ENCODE peak calls at places on chromosomes 12 and 14, in ten cellular contexts. One of them, this sample, is unnamed.

GRCh38 chr14:32565256-32565655 is 236.2 kb downstream of the AKAP6 start:
- DNase-seq in astrocyte of the spinal cord: peak; percentile 3
- DNase-seq in stimulated activated CD8-positive, alpha-beta memory T cell treated with anti-CD3 and anti-CD28 coated beads, Interleukin-2, amount 100 ng/mL, for 1 hour: no peak
- DNase-seq in activated gamma-delta T cell treated with anti-CD3 and anti-CD28 coated beads, Interleukin-2, amount 50 U/mL, for 16 hours: no peak
- DNase-seq in NCI-H69: peak; percentile 45
- DNase-seq in prostate gland: no peak
- DNase-seq in T47D: no peak
- DNase-seq in NCI-H1417: peak; percentile 76
- DNase-seq in aorta: no peak
- DNase-seq in MCF 10A: no peak
- DNase-seq in this sample: no peak

GRCh38 chr14:49950275-49951250 is 57.7 kb downstream of the ARF6 start:
- DNase-seq in prostate gland: peak; percentile 96
- DNase-seq in NCI-H1417: peak; percentile 82
- DNase-seq in aorta: no peak
- DNase-seq in astrocyte of the spinal cord: no peak
- DNase-seq in stimulated activated CD8-positive, alpha-beta memory T cell treated with anti-CD3 and anti-CD28 coated beads, Interleukin-2, amount 100 ng/mL, for 1 hour: no peak
- DNase-seq in NCI-H69: peak; percentile 99
- DNase-seq in activated gamma-delta T cell treated with anti-CD3 and anti-CD28 coated beads, Interleukin-2, amount 50 U/mL, for 16 hours: no peak
- DNase-seq in MCF 10A: peak; percentile 97
- DNase-seq in T47D: peak; percentile 99
- DNase-seq in this sample: peak; percentile 85

GRCh38 chr12:115404761-115405470 is 720.9 kb upstream of the TBX3 start:
- DNase-seq in activated gamma-delta T cell treated with anti-CD3 and anti-CD28 coated beads, Interleukin-2, amount 50 U/mL, for 16 hours: no peak
- DNase-seq in NCI-H1417: no peak
- DNase-seq in T47D: peak; percentile 40
- DNase-seq in prostate gland: no peak
- DNase-seq in stimulated activated CD8-positive, alpha-beta memory T cell treated with anti-CD3 and anti-CD28 coated beads, Interleukin-2, amount 100 ng/mL, for 1 hour: no peak
- DNase-seq in NCI-H69: no peak
- DNase-seq in aorta: no peak
- DNase-seq in MCF 10A: peak; percentile 17
- DNase-seq in astrocyte of the spinal cord: peak; percentile 81
- DNase-seq in this sample: no peak

GRCh38 chr12:14249368-14249767 is 116.1 kb upstream of the ATF7IP start:
- DNase-seq in prostate gland: no peak
- DNase-seq in T47D: no peak
- DNase-seq in MCF 10A: no peak
- DNase-seq in NCI-H69: no peak
- DNase-seq in astrocyte of the spinal cord: no peak
- DNase-seq in stimulated activated CD8-positive, alpha-beta memory T cell treated with anti-CD3 and anti-CD28 coated beads, Interleukin-2, amount 100 ng/mL, for 1 hour: no peak
- DNase-seq in activated gamma-delta T cell treated with anti-CD3 and anti-CD28 coated beads, Interleukin-2, amount 50 U/mL, for 16 hours: no peak
- DNase-seq in aorta: no peak
- DNase-seq in NCI-H1417: no peak
- DNase-seq in this sample: no peak

GRCh38 chr14:97407701-97408407 is 610.7 kb downstream of the VRK1 start:
- DNase-seq in T47D: no peak
- DNase-seq in NCI-H1417: no peak
- DNase-seq in activated gamma-delta T cell treated with anti-CD3 and anti-CD28 coated beads, Interleukin-2, amount 50 U/mL, for 16 hours: no peak
- DNase-seq in aorta: no peak
- DNase-seq in prostate gland: no peak
- DNase-seq in NCI-H69: no peak
- DNase-seq in stimulated activated CD8-positive, alpha-beta memory T cell treated with anti-CD3 and anti-CD28 coated beads, Interleukin-2, amount 100 ng/mL, for 1 hour: no peak
- DNase-seq in MCF 10A: no peak
- DNase-seq in astrocyte of the spinal cord: no peak
- DNase-seq in this sample: no peak

GRCh38 chr12:104958009-104958945 is at the start of gene SLC41A2:
- DNase-seq in astrocyte of the spinal cord: peak; percentile 88
- DNase-seq in prostate gland: peak; percentile 46
- DNase-seq in aorta: peak; percentile 92
- DNase-seq in activated gamma-delta T cell treated with anti-CD3 and anti-CD28 coated beads, Interleukin-2, amount 50 U/mL, for 16 hours: peak; percentile 65
- DNase-seq in stimulated activated CD8-positive, alpha-beta memory T cell treated with anti-CD3 and anti-CD28 coated beads, Interleukin-2, amount 100 ng/mL, for 1 hour: peak; percentile 47
- DNase-seq in T47D: peak; percentile 97
- DNase-seq in NCI-H1417: peak; percentile 89
- DNase-seq in MCF 10A: peak; percentile 95
- DNase-seq in NCI-H69: peak; percentile 85
- DNase-seq in this sample: peak; percentile 90

GRCh38 chr12:88308825-88309224 is 166.7 kb downstream of the TMTC3 start:
- DNase-seq in NCI-H1417: no peak
- DNase-seq in NCI-H69: no peak
- DNase-seq in activated gamma-delta T cell treated with anti-CD3 and anti-CD28 coated beads, Interleukin-2, amount 50 U/mL, for 16 hours: no peak
- DNase-seq in stimulated activated CD8-positive, alpha-beta memory T cell treated with anti-CD3 and anti-CD28 coated beads, Interleukin-2, amount 100 ng/mL, for 1 hour: no peak
- DNase-seq in astrocyte of the spinal cord: peak; percentile 90
- DNase-seq in MCF 10A: peak; percentile 63
- DNase-seq in aorta: no peak
- DNase-seq in prostate gland: no peak
- DNase-seq in T47D: no peak
- DNase-seq in this sample: no peak

GRCh38 chr12:131862994-131863710 is 31.3 kb upstream of the ULK1 start:
- DNase-seq in astrocyte of the spinal cord: peak; percentile 33
- DNase-seq in stimulated activated CD8-positive, alpha-beta memory T cell treated with anti-CD3 and anti-CD28 coated beads, Interleukin-2, amount 100 ng/mL, for 1 hour: no peak
- DNase-seq in NCI-H1417: no peak
- DNase-seq in T47D: no peak
- DNase-seq in activated gamma-delta T cell treated with anti-CD3 and anti-CD28 coated beads, Interleukin-2, amount 50 U/mL, for 16 hours: no peak
- DNase-seq in NCI-H69: peak; percentile 16
- DNase-seq in MCF 10A: peak; percentile 55
- DNase-seq in prostate gland: no peak
- DNase-seq in aorta: no peak
- DNase-seq in this sample: no peak

GRCh38 chr12:57477710-57478681 is 1.7 kb downstream of the ARHGAP9 start:
- DNase-seq in MCF 10A: peak; percentile 40
- DNase-seq in astrocyte of the spinal cord: no peak
- DNase-seq in aorta: peak; percentile 73
- DNase-seq in prostate gland: no peak
- DNase-seq in NCI-H1417: no peak
- DNase-seq in NCI-H69: no peak
- DNase-seq in activated gamma-delta T cell treated with anti-CD3 and anti-CD28 coated beads, Interleukin-2, amount 50 U/mL, for 16 hours: no peak
- DNase-seq in stimulated activated CD8-positive, alpha-beta memory T cell treated with anti-CD3 and anti-CD28 coated beads, Interleukin-2, amount 100 ng/mL, for 1 hour: no peak
- DNase-seq in T47D: no peak
- DNase-seq in this sample: no peak

GRCh38 chr14:76456200-76456599 is 80.3 kb downstream of the ESRRB start:
- DNase-seq in astrocyte of the spinal cord: no peak
- DNase-seq in stimulated activated CD8-positive, alpha-beta memory T cell treated with anti-CD3 and anti-CD28 coated beads, Interleukin-2, amount 100 ng/mL, for 1 hour: no peak
- DNase-seq in T47D: peak; percentile 60
- DNase-seq in prostate gland: no peak
- DNase-seq in aorta: no peak
- DNase-seq in MCF 10A: peak; percentile 62
- DNase-seq in activated gamma-delta T cell treated with anti-CD3 and anti-CD28 coated beads, Interleukin-2, amount 50 U/mL, for 16 hours: no peak
- DNase-seq in NCI-H69: peak; percentile 84
- DNase-seq in NCI-H1417: peak; percentile 63
- DNase-seq in this sample: peak; percentile 20

GRCh38 chr14:101103321-101103901 is 199.9 kb upstream of the RTL1 start:
- DNase-seq in T47D: no peak
- DNase-seq in prostate gland: no peak
- DNase-seq in astrocyte of the spinal cord: no peak
- DNase-seq in MCF 10A: no peak
- DNase-seq in NCI-H69: no peak
- DNase-seq in aorta: peak; percentile 58
- DNase-seq in activated gamma-delta T cell treated with anti-CD3 and anti-CD28 coated beads, Interleukin-2, amount 50 U/mL, for 16 hours: no peak
- DNase-seq in stimulated activated CD8-positive, alpha-beta memory T cell treated with anti-CD3 and anti-CD28 coated beads, Interleukin-2, amount 100 ng/mL, for 1 hour: no peak
- DNase-seq in NCI-H1417: no peak
- DNase-seq in this sample: no peak

GRCh38 chr14:74429221-74429691 is 3.2 kb upstream of the SYNDIG1L start:
- DNase-seq in NCI-H1417: no peak
- DNase-seq in prostate gland: no peak
- DNase-seq in T47D: no peak
- DNase-seq in stimulated activated CD8-positive, alpha-beta memory T cell treated with anti-CD3 and anti-CD28 coated beads, Interleukin-2, amount 100 ng/mL, for 1 hour: no peak
- DNase-seq in astrocyte of the spinal cord: no peak
- DNase-seq in activated gamma-delta T cell treated with anti-CD3 and anti-CD28 coated beads, Interleukin-2, amount 50 U/mL, for 16 hours: no peak
- DNase-seq in aorta: no peak
- DNase-seq in NCI-H69: no peak
- DNase-seq in MCF 10A: no peak
- DNase-seq in this sample: no peak

GRCh38 chr14:29930283-29930682 is 2.6 kb upstream of the PRKD1 start:
- DNase-seq in T47D: no peak
- DNase-seq in MCF 10A: peak; percentile 64
- DNase-seq in aorta: no peak
- DNase-seq in astrocyte of the spinal cord: peak; percentile 42
- DNase-seq in stimulated activated CD8-positive, alpha-beta memory T cell treated with anti-CD3 and anti-CD28 coated beads, Interleukin-2, amount 100 ng/mL, for 1 hour: no peak
- DNase-seq in prostate gland: no peak
- DNase-seq in activated gamma-delta T cell treated with anti-CD3 and anti-CD28 coated beads, Interleukin-2, amount 50 U/mL, for 16 hours: no peak
- DNase-seq in NCI-H1417: no peak
- DNase-seq in NCI-H69: no peak
- DNase-seq in this sample: no peak

GRCh38 chr12:9971158-9971557 is at the start of gene CLEC12A:
- DNase-seq in astrocyte of the spinal cord: no peak
- DNase-seq in aorta: no peak
- DNase-seq in NCI-H69: no peak
- DNase-seq in NCI-H1417: no peak
- DNase-seq in activated gamma-delta T cell treated with anti-CD3 and anti-CD28 coated beads, Interleukin-2, amount 50 U/mL, for 16 hours: no peak
- DNase-seq in prostate gland: no peak
- DNase-seq in MCF 10A: no peak
- DNase-seq in stimulated activated CD8-positive, alpha-beta memory T cell treated with anti-CD3 and anti-CD28 coated beads, Interleukin-2, amount 100 ng/mL, for 1 hour: no peak
- DNase-seq in T47D: no peak
- DNase-seq in this sample: no peak

GRCh38 chr12:75954749-75955148 is 76.8 kb downstream of the PHLDA1 start:
- DNase-seq in MCF 10A: no peak
- DNase-seq in T47D: no peak
- DNase-seq in prostate gland: no peak
- DNase-seq in NCI-H1417: no peak
- DNase-seq in activated gamma-delta T cell treated with anti-CD3 and anti-CD28 coated beads, Interleukin-2, amount 50 U/mL, for 16 hours: no peak
- DNase-seq in astrocyte of the spinal cord: no peak
- DNase-seq in NCI-H69: no peak
- DNase-seq in aorta: no peak
- DNase-seq in stimulated activated CD8-positive, alpha-beta memory T cell treated with anti-CD3 and anti-CD28 coated beads, Interleukin-2, amount 100 ng/mL, for 1 hour: no peak
- DNase-seq in this sample: no peak

GRCh38 chr12:65156366-65156831 is 13.0 kb upstream of the LEMD3 start:
- DNase-seq in NCI-H1417: no peak
- DNase-seq in astrocyte of the spinal cord: no peak
- DNase-seq in T47D: no peak
- DNase-seq in NCI-H69: peak; percentile 8
- DNase-seq in MCF 10A: no peak
- DNase-seq in aorta: no peak
- DNase-seq in stimulated activated CD8-positive, alpha-beta memory T cell treated with anti-CD3 and anti-CD28 coated beads, Interleukin-2, amount 100 ng/mL, for 1 hour: no peak
- DNase-seq in prostate gland: no peak
- DNase-seq in activated gamma-delta T cell treated with anti-CD3 and anti-CD28 coated beads, Interleukin-2, amount 50 U/mL, for 16 hours: no peak
- DNase-seq in this sample: no peak

GRCh38 chr14:50403433-50403832 is 6.8 kb upstream of the CDKL1 start:
- DNase-seq in T47D: no peak
- DNase-seq in astrocyte of the spinal cord: peak; percentile 33
- DNase-seq in NCI-H1417: no peak
- DNase-seq in MCF 10A: no peak
- DNase-seq in activated gamma-delta T cell treated with anti-CD3 and anti-CD28 coated beads, Interleukin-2, amount 50 U/mL, for 16 hours: no peak
- DNase-seq in NCI-H69: peak; percentile 61
- DNase-seq in prostate gland: no peak
- DNase-seq in stimulated activated CD8-positive, alpha-beta memory T cell treated with anti-CD3 and anti-CD28 coated beads, Interleukin-2, amount 100 ng/mL, for 1 hour: no peak
- DNase-seq in aorta: no peak
- DNase-seq in this sample: no peak

GRCh38 chr12:108332791-108333382 is 6.2 kb downstream of the CMKLR1 start:
- DNase-seq in NCI-H69: no peak
- DNase-seq in MCF 10A: peak; percentile 79
- DNase-seq in prostate gland: no peak
- DNase-seq in activated gamma-delta T cell treated with anti-CD3 and anti-CD28 coated beads, Interleukin-2, amount 50 U/mL, for 16 hours: no peak
- DNase-seq in NCI-H1417: no peak
- DNase-seq in T47D: no peak
- DNase-seq in aorta: no peak
- DNase-seq in astrocyte of the spinal cord: peak; percentile 14
- DNase-seq in stimulated activated CD8-positive, alpha-beta memory T cell treated with anti-CD3 and anti-CD28 coated beads, Interleukin-2, amount 100 ng/mL, for 1 hour: no peak
- DNase-seq in this sample: peak; percentile 20

GRCh38 chr14:68791078-68791983 is 1.5 kb downstream of the ZFP36L1 start:
- DNase-seq in NCI-H1417: peak; percentile 68
- DNase-seq in stimulated activated CD8-positive, alpha-beta memory T cell treated with anti-CD3 and anti-CD28 coated beads, Interleukin-2, amount 100 ng/mL, for 1 hour: no peak
- DNase-seq in prostate gland: no peak
- DNase-seq in NCI-H69: peak; percentile 64
- DNase-seq in astrocyte of the spinal cord: peak; percentile 51
- DNase-seq in aorta: no peak
- DNase-seq in activated gamma-delta T cell treated with anti-CD3 and anti-CD28 coated beads, Interleukin-2, amount 50 U/mL, for 16 hours: no peak
- DNase-seq in MCF 10A: peak; percentile 49
- DNase-seq in T47D: peak; percentile 87
- DNase-seq in this sample: no peak

GRCh38 chr12:5587701-5588100 is 155.8 kb downstream of the NTF3 start:
- DNase-seq in T47D: no peak
- DNase-seq in astrocyte of the spinal cord: no peak
- DNase-seq in NCI-H69: no peak
- DNase-seq in stimulated activated CD8-positive, alpha-beta memory T cell treated with anti-CD3 and anti-CD28 coated beads, Interleukin-2, amount 100 ng/mL, for 1 hour: no peak
- DNase-seq in activated gamma-delta T cell treated with anti-CD3 and anti-CD28 coated beads, Interleukin-2, amount 50 U/mL, for 16 hours: no peak
- DNase-seq in MCF 10A: no peak
- DNase-seq in aorta: no peak
- DNase-seq in prostate gland: no peak
- DNase-seq in NCI-H1417: no peak
- DNase-seq in this sample: no peak

GRCh38 chr14:86022031-86022629 is 492.2 kb downstream of the FLRT2 start:
- DNase-seq in NCI-H1417: no peak
- DNase-seq in astrocyte of the spinal cord: peak; percentile 15
- DNase-seq in prostate gland: no peak
- DNase-seq in NCI-H69: no peak
- DNase-seq in T47D: no peak
- DNase-seq in MCF 10A: no peak
- DNase-seq in activated gamma-delta T cell treated with anti-CD3 and anti-CD28 coated beads, Interleukin-2, amount 50 U/mL, for 16 hours: no peak
- DNase-seq in aorta: no peak
- DNase-seq in stimulated activated CD8-positive, alpha-beta memory T cell treated with anti-CD3 and anti-CD28 coated beads, Interleukin-2, amount 100 ng/mL, for 1 hour: no peak
- DNase-seq in this sample: no peak

GRCh38 chr12:54572881-54573280 is 15.6 kb downstream of the PPP1R1A start:
- DNase-seq in aorta: no peak
- DNase-seq in MCF 10A: no peak
- DNase-seq in T47D: peak; percentile 32
- DNase-seq in prostate gland: no peak
- DNase-seq in stimulated activated CD8-positive, alpha-beta memory T cell treated with anti-CD3 and anti-CD28 coated beads, Interleukin-2, amount 100 ng/mL, for 1 hour: no peak
- DNase-seq in NCI-H69: no peak
- DNase-seq in NCI-H1417: no peak
- DNase-seq in activated gamma-delta T cell treated with anti-CD3 and anti-CD28 coated beads, Interleukin-2, amount 50 U/mL, for 16 hours: no peak
- DNase-seq in astrocyte of the spinal cord: no peak
- DNase-seq in this sample: no peak

GRCh38 chr12:14393736-14394135 is 28.3 kb downstream of the ATF7IP start:
- DNase-seq in astrocyte of the spinal cord: peak; percentile 56
- DNase-seq in stimulated activated CD8-positive, alpha-beta memory T cell treated with anti-CD3 and anti-CD28 coated beads, Interleukin-2, amount 100 ng/mL, for 1 hour: no peak
- DNase-seq in NCI-H69: peak; percentile 22
- DNase-seq in prostate gland: no peak
- DNase-seq in MCF 10A: peak; percentile 20
- DNase-seq in T47D: no peak
- DNase-seq in aorta: no peak
- DNase-seq in NCI-H1417: no peak
- DNase-seq in activated gamma-delta T cell treated with anti-CD3 and anti-CD28 coated beads, Interleukin-2, amount 50 U/mL, for 16 hours: no peak
- DNase-seq in this sample: no peak

GRCh38 chr14:49975799-49976198 is 82.9 kb downstream of the ARF6 start:
- DNase-seq in aorta: no peak
- DNase-seq in MCF 10A: no peak
- DNase-seq in activated gamma-delta T cell treated with anti-CD3 and anti-CD28 coated beads, Interleukin-2, amount 50 U/mL, for 16 hours: no peak
- DNase-seq in stimulated activated CD8-positive, alpha-beta memory T cell treated with anti-CD3 and anti-CD28 coated beads, Interleukin-2, amount 100 ng/mL, for 1 hour: no peak
- DNase-seq in prostate gland: no peak
- DNase-seq in T47D: no peak
- DNase-seq in NCI-H69: no peak
- DNase-seq in NCI-H1417: no peak
- DNase-seq in astrocyte of the spinal cord: no peak
- DNase-seq in this sample: no peak

GRCh38 chr14:102875652-102876051 is 46.8 kb upstream of the AMN start:
- DNase-seq in prostate gland: no peak
- DNase-seq in NCI-H69: no peak
- DNase-seq in NCI-H1417: peak; percentile 8
- DNase-seq in aorta: no peak
- DNase-seq in MCF 10A: no peak
- DNase-seq in stimulated activated CD8-positive, alpha-beta memory T cell treated with anti-CD3 and anti-CD28 coated beads, Interleukin-2, amount 100 ng/mL, for 1 hour: no peak
- DNase-seq in T47D: no peak
- DNase-seq in activated gamma-delta T cell treated with anti-CD3 and anti-CD28 coated beads, Interleukin-2, amount 50 U/mL, for 16 hours: no peak
- DNase-seq in astrocyte of the spinal cord: peak; percentile 10
- DNase-seq in this sample: no peak

GRCh38 chr14:59704054-59704453 is 127.4 kb upstream of the CCDC175 start:
- DNase-seq in NCI-H69: no peak
- DNase-seq in aorta: no peak
- DNase-seq in activated gamma-delta T cell treated with anti-CD3 and anti-CD28 coated beads, Interleukin-2, amount 50 U/mL, for 16 hours: no peak
- DNase-seq in MCF 10A: no peak
- DNase-seq in prostate gland: no peak
- DNase-seq in astrocyte of the spinal cord: no peak
- DNase-seq in T47D: no peak
- DNase-seq in stimulated activated CD8-positive, alpha-beta memory T cell treated with anti-CD3 and anti-CD28 coated beads, Interleukin-2, amount 100 ng/mL, for 1 hour: no peak
- DNase-seq in NCI-H1417: no peak
- DNase-seq in this sample: no peak

GRCh38 chr14:78083837-78084236 is 86.3 kb upstream of the NRXN3 start:
- DNase-seq in prostate gland: no peak
- DNase-seq in astrocyte of the spinal cord: no peak
- DNase-seq in aorta: no peak
- DNase-seq in MCF 10A: no peak
- DNase-seq in NCI-H69: no peak
- DNase-seq in stimulated activated CD8-positive, alpha-beta memory T cell treated with anti-CD3 and anti-CD28 coated beads, Interleukin-2, amount 100 ng/mL, for 1 hour: no peak
- DNase-seq in activated gamma-delta T cell treated with anti-CD3 and anti-CD28 coated beads, Interleukin-2, amount 50 U/mL, for 16 hours: no peak
- DNase-seq in NCI-H1417: no peak
- DNase-seq in T47D: no peak
- DNase-seq in this sample: no peak

GRCh38 chr12:49964849-49965624 is 3.4 kb downstream of the AQP5 start:
- DNase-seq in aorta: peak; percentile 57
- DNase-seq in activated gamma-delta T cell treated with anti-CD3 and anti-CD28 coated beads, Interleukin-2, amount 50 U/mL, for 16 hours: no peak
- DNase-seq in NCI-H69: no peak
- DNase-seq in NCI-H1417: no peak
- DNase-seq in prostate gland: no peak
- DNase-seq in astrocyte of the spinal cord: no peak
- DNase-seq in stimulated activated CD8-positive, alpha-beta memory T cell treated with anti-CD3 and anti-CD28 coated beads, Interleukin-2, amount 100 ng/mL, for 1 hour: no peak
- DNase-seq in MCF 10A: no peak
- DNase-seq in T47D: no peak
- DNase-seq in this sample: no peak

This sample was measured in body of pancreas.